ENCODE peak calls at places on chromosomes 5 and 9, in seven cellular contexts. G is HEK293T, C is K562, D is HCT116, J is HepG2, U is H1, X is GM12878. S is an unnamed sample.

GRCh38 chr9:113566712-113567071 is 103.2 kb downstream of the RGS3 start:
- DNase-seq in G (no peak), C (no peak), D (no peak), J (no peak), U (no peak), X (no peak), S (no peak)

GRCh38 chr9:122256206-122256605 is 8.4 kb downstream of the RBM18 start:
- DNase-seq in G (no peak), C (no peak), D (no peak), J (no peak), U (no peak), X (no peak), S (no peak)

GRCh38 chr5:67287795-67288194 is 91.2 kb upstream of the CD180 start:
- DNase-seq in G (no peak), C (no peak), D (no peak), J (no peak), U (no peak), X (no peak), S (no peak)

GRCh38 chr9:107137495-107138202 is 145.4 kb upstream of the RAD23B start:
- DNase-seq in G (peak; percentile 59), C (peak; percentile 56), D (peak; percentile 29), J (peak; percentile 21), U (no peak), X (no peak), S (no peak)

GRCh38 chr5:155008669-155009068 is 4.9 kb upstream of the KIF4B start:
- DNase-seq in G (no peak), C (no peak), D (peak; percentile 12), J (peak; percentile 80), U (no peak), X (no peak), S (no peak)

GRCh38 chr5:113170707-113171106 is 194.1 kb downstream of the DCP2 start:
- DNase-seq in G (no peak), C (no peak), D (no peak), J (no peak), U (no peak), X (no peak), S (no peak)

GRCh38 chr5:107576155-107576554 is 94.6 kb downstream of the EFNA5 start:
- DNase-seq in G (no peak), C (no peak), D (no peak), J (no peak), U (no peak), X (no peak), S (no peak)

GRCh38 chr9:136532799-136533774 is 12.8 kb downstream of the NOTCH1 start:
- DNase-seq in G (no peak), C (no peak), D (no peak), J (no peak), U (no peak), X (no peak), S (no peak)

GRCh38 chr5:141508808-141509611 is 20.1 kb downstream of the PCDHGC5 start:
- DNase-seq in G (no peak), C (no peak), D (no peak), J (peak; percentile 5), U (no peak), X (no peak), S (peak; percentile 72)

GRCh38 chr5:80408475-80408875 is 611 bp downstream of the ZFYVE16 start:
- DNase-seq in G (peak; percentile 69), C (peak; percentile 80), D (no peak), J (peak; percentile 68), U (peak; percentile 21), X (no peak), S (peak; percentile 81)

GRCh38 chr9:137504432-137504777 is 45.3 kb upstream of the NSMF start:
- DNase-seq in G (no peak), C (no peak), D (no peak), J (no peak), U (no peak), X (no peak), S (no peak)

GRCh38 chr5:15021286-15022046 is 149.9 kb upstream of the ANKH start:
- DNase-seq in G (no peak), C (no peak), D (no peak), J (no peak), U (no peak), X (no peak), S (no peak)

GRCh38 chr9:112012026-112012902 is 115.7 kb downstream of the UGCG start:
- DNase-seq in G (no peak), C (peak; percentile 19), D (peak; percentile 91), J (peak; percentile 66), U (no peak), X (peak; percentile 96), S (no peak)

GRCh38 chr9:99259231-99259918 is 37.3 kb downstream of the SEC61B start:
- DNase-seq in G (no peak), C (peak; percentile 20), D (no peak), J (no peak), U (no peak), X (no peak), S (peak; percentile 23)

GRCh38 chr9:113386571-113387393 is 10.0 kb upstream of the HDHD3 start:
- DNase-seq in G (no peak), C (no peak), D (no peak), J (no peak), U (no peak), X (no peak), S (no peak)

GRCh38 chr5:11962122-11962521 is 57.9 kb upstream of the CTNND2 start:
- DNase-seq in G (no peak), C (no peak), D (no peak), J (peak; percentile 1), U (no peak), X (no peak), S (no peak)

GRCh38 chr9:36276840-36277239 is 18.6 kb upstream of the GNE start:
- DNase-seq in G (peak; percentile 16), C (peak; percentile 14), D (no peak), J (peak; percentile 6), U (no peak), X (no peak), S (no peak)

GRCh38 chr9:123679330-123679987 is 250.5 kb downstream of the DENND1A start:
- DNase-seq in G (no peak), C (no peak), D (no peak), J (peak; percentile 88), U (no peak), X (peak; percentile 95), S (no peak)

GRCh38 chr9:35845824-35846771 is 17.1 kb downstream of the TMEM8B start:
- DNase-seq in G (no peak), C (no peak), D (no peak), J (no peak), U (no peak), X (no peak), S (peak; percentile 68)

GRCh38 chr9:134180786-134181647 is 16.7 kb upstream of the RNU6ATAC start:
- DNase-seq in G (no peak), C (no peak), D (no peak), J (no peak), U (no peak), X (no peak), S (no peak)

GRCh38 chr9:37053684-37054512 is 19.8 kb upstream of the PAX5 start:
- DNase-seq in G (no peak), C (no peak), D (no peak), J (no peak), U (no peak), X (no peak), S (no peak)

GRCh38 chr9:91119679-91120078 is 242.0 kb downstream of the AUH start:
- DNase-seq in G (no peak), C (no peak), D (no peak), J (no peak), U (no peak), X (no peak), S (no peak)

GRCh38 chr9:130313103-130313858 is 47.7 kb downstream of the HMCN2 start:
- DNase-seq in G (no peak), C (no peak), D (no peak), J (no peak), U (no peak), X (no peak), S (no peak)

GRCh38 chr5:56244676-56245075 is 11.5 kb upstream of the ANKRD55 start:
- DNase-seq in G (no peak), C (no peak), D (no peak), J (no peak), U (no peak), X (no peak), S (no peak)

GRCh38 chr5:149740866-149741459 is 10.9 kb downstream of the PPARGC1B start:
- DNase-seq in G (no peak), C (no peak), D (no peak), J (no peak), U (no peak), X (no peak), S (no peak)

GRCh38 chr5:159697536-159697935 is 218.7 kb upstream of the ADRA1B start:
- DNase-seq in G (no peak), C (no peak), D (no peak), J (no peak), U (no peak), X (no peak), S (no peak)

GRCh38 chr5:160310910-160311295 is 1.5 kb downstream of the CCNJL start:
- DNase-seq in G (no peak), C (no peak), D (no peak), J (no peak), U (no peak), X (no peak), S (peak; percentile 32)

GRCh38 chr9:1125741-1126140 is 75.6 kb downstream of the DMRT2 start:
- DNase-seq in G (no peak), C (no peak), D (no peak), J (no peak), U (no peak), X (no peak), S (no peak)
- TF ChIP-seq SP1 in G (no peak), C (no peak), D (no peak), J (no peak), U (no peak), X (no peak), S (no peak)

GRCh38 chr5:116157902-116158301 is 73.1 kb downstream of the COMMD10 start:
- DNase-seq in G (no peak), C (no peak), D (no peak), J (no peak), U (peak; percentile 7), X (no peak), S (no peak)
- TF ChIP-seq SP1 in G (no peak), C (no peak), D (no peak), J (no peak), U (no peak), X (no peak), S (no peak)

GRCh38 chr5:157107508-157107907 is 1.3 kb downstream of the HAVCR2 start:
- DNase-seq in G (no peak), C (no peak), D (no peak), J (no peak), U (no peak), X (no peak), S (no peak)

GRCh38 chr5:157109744-157110143 is 900 bp upstream of the HAVCR2 start:
- DNase-seq in G (no peak), C (no peak), D (no peak), J (no peak), U (no peak), X (peak; percentile 59), S (no peak)

GRCh38 chr5:157108961-157109360 is at the start of gene HAVCR2:
- DNase-seq in G (no peak), C (no peak), D (no peak), J (no peak), U (no peak), X (peak; percentile 83), S (no peak)

GRCh38 chr5:157106668-157107461 is 2.0 kb downstream of the HAVCR2 start:
- DNase-seq in G (no peak), C (no peak), D (no peak), J (no peak), U (no peak), X (peak; percentile 15), S (no peak)
- TF ChIP-seq SP1 in G (no peak), C (no peak), D (no peak), J (no peak), U (no peak), X (no peak), S (no peak)

GRCh38 chr5:9519537-9519936 is 26.3 kb downstream of the SEMA5A start:
- DNase-seq in G (no peak), C (no peak), D (no peak), J (no peak), U (no peak), X (no peak), S (no peak)
- TF ChIP-seq SP1 in G (no peak), C (no peak), D (no peak), J (no peak), U (no peak), X (no peak), S (no peak)

S was measured in WTC11.